ENCODE peak calls at places on chromosomes 13 and 19, in six cellular contexts. M is neural progenitor cell, R is colonic mucosa, L is tibial nerve, H is GM23248, W is brain microvascular endothelial cell. J is an unnamed sample. For H3K36me3, the result is how much of the 10 kb centered on the place peaks cover.

GRCh38 chr19:20422616-20423205 is 142.9 kb downstream of the ZNF737 start:
- DNase-seq in M (peak), R (no peak), L (no peak), H (peak), W (no peak), J (no peak)

GRCh38 chr19:51807111-51807701 is 12.2 kb downstream of the FPR3 start:
- DNase-seq in L (no peak), W (peak), M (no peak), H (peak), R (no peak), J (no peak)

GRCh38 chr13:83153833-83154232 is 728.4 kb downstream of the SLITRK1 start:
- DNase-seq in M (no peak), R (no peak), L (no peak), H (no peak), W (no peak), J (no peak)

GRCh38 chr13:35475131-35475959 is 1.1 kb downstream of the MAB21L1 start:
- DNase-seq in M (peak), H (peak), L (peak), R (peak), W (peak), J (peak)

GRCh38 chr19:15456871-15457700 is 7.3 kb downstream of the RASAL3 start:
- DNase-seq in L (no peak), W (no peak), M (peak), R (peak), H (peak), J (no peak)

GRCh38 chr19:33815410-33816340 is 19.0 kb downstream of the KCTD15 start:
- DNase-seq in L (no peak), H (peak), R (no peak), W (peak), M (no peak), J (no peak)

GRCh38 chr13:59494560-59494970 is 669.2 kb downstream of the DIAPH3 start:
- DNase-seq in H (peak), R (no peak), L (no peak), W (peak), M (no peak), J (no peak)

GRCh38 chr13:30038884-30039283 is 188.5 kb upstream of the UBL3 start:
- DNase-seq in H (peak), W (no peak), R (no peak), L (no peak), M (peak), J (peak)

GRCh38 chr13:95296326-95296939 is 4.8 kb downstream of the ABCC4 start:
- DNase-seq in R (peak), M (peak), W (no peak), L (no peak), H (peak), J (no peak)

GRCh38 chr19:43634877-43635560 is 4.6 kb downstream of the CADM4 start:
- DNase-seq in M (peak), W (peak), L (no peak), H (peak), R (no peak), J (no peak)

GRCh38 chr13:112781881-112782361 is 92.1 kb downstream of the ATP11A start:
- DNase-seq in W (no peak), H (peak), L (no peak), R (no peak), M (no peak), J (peak)

GRCh38 chr13:50916701-50917184 is 7.2 kb downstream of the RNASEH2B start:
- DNase-seq in H (no peak), R (peak), L (no peak), M (no peak), W (no peak), J (no peak)

GRCh38 chr13:73922728-73923393 is 211.3 kb downstream of the KLF12 start:
- DNase-seq in H (peak), R (no peak), W (peak), M (no peak), L (no peak), J (no peak)

GRCh38 chr19:19096641-19097627 is 33.1 kb downstream of the SLC25A42 start:
- DNase-seq in W (no peak), R (peak), M (no peak), L (no peak), H (no peak), J (no peak)

GRCh38 chr19:9869008-9869617 is 34.0 kb downstream of the PIN1 start:
- DNase-seq in W (no peak), L (no peak), R (no peak), M (no peak), H (no peak), J (no peak)

GRCh38 chr19:4649392-4650094 is 10.2 kb downstream of the TNFAIP8L1 start:
- DNase-seq in W (no peak), M (no peak), H (no peak), R (no peak), L (no peak), J (no peak)

GRCh38 chr13:47680752-47681151 is 320.3 kb downstream of the SUCLA2 start:
- DNase-seq in M (no peak), R (no peak), W (no peak), H (peak), L (no peak), J (peak)

GRCh38 chr13:35923347-35923746 is 207.8 kb downstream of the DCLK1 start:
- DNase-seq in H (peak), W (peak), M (no peak), R (no peak), L (no peak), J (peak)

GRCh38 chr13:110575322-110576069 is 14.0 kb upstream of the RAB20 start:
- DNase-seq in H (peak), R (no peak), L (no peak), W (peak), M (peak), J (peak)

GRCh38 chr19:17602872-17603552 is 47.6 kb downstream of the COLGALT1 start:
- DNase-seq in W (no peak), L (no peak), H (no peak), M (no peak), R (no peak), J (no peak)

GRCh38 chr13:94701313-94702180 is 10.8 kb downstream of the SOX21 start:
- DNase-seq in L (no peak), W (no peak), H (no peak), R (no peak), M (no peak), J (no peak)

GRCh38 chr13:102690883-102691282 is 4.0 kb downstream of the METTL21C start:
- DNase-seq in M (no peak), W (no peak), L (no peak), R (no peak), H (no peak), J (no peak)

GRCh38 chr13:46535822-46536221 is 17.1 kb upstream of the LRCH1 start:
- DNase-seq in L (no peak), H (peak), W (no peak), M (no peak), R (no peak), J (no peak)

GRCh38 chr19:52200044-52200443 is 10.2 kb downstream of the PPP2R1A start:
- DNase-seq in M (no peak), W (peak), H (peak), L (no peak), R (no peak), J (no peak)

GRCh38 chr19:35220315-35220921 is 8.1 kb downstream of the FAM187B start:
- DNase-seq in M (no peak), W (no peak), R (no peak), L (no peak), H (no peak), J (no peak)

GRCh38 chr19:49676690-49677231 is 310 bp upstream of the PRMT1 start:
- DNase-seq in R (peak), M (peak), W (peak), L (peak), H (peak), J (peak)

GRCh38 chr13:48859168-48860105 is 116.3 kb upstream of the FNDC3A start:
- DNase-seq in H (no peak), L (no peak), W (no peak), M (no peak), R (peak), J (no peak)

GRCh38 chr13:30376426-30377311 is 45.6 kb upstream of the UBE2L5 start:
- DNase-seq in H (no peak), W (no peak), M (no peak), R (peak), L (no peak), J (no peak)

GRCh38 chr13:58048670-58049069 is 417.1 kb downstream of the PCDH17 start:
- DNase-seq in M (no peak), L (no peak), R (no peak), W (no peak), H (no peak), J (no peak)

GRCh38 chr13:64078025-64078424 is 2662.4 kb upstream of the PCDH20 start:
- DNase-seq in L (no peak), R (no peak), W (no peak), H (no peak), M (no peak), J (no peak)

GRCh38 chr13:27005556-27005955 is 166.1 kb downstream of the USP12 start:
- DNase-seq in W (no peak), L (no peak), H (no peak), M (peak), R (no peak), J (no peak)

GRCh38 chr19:45103200-45103624 is 10.2 kb downstream of the PPP1R37 start:
- DNase-seq in R (no peak), L (no peak), W (no peak), M (no peak), H (no peak), J (no peak)

GRCh38 chr13:90003566-90003965 is 1343.9 kb upstream of the MIR17HG start:
- DNase-seq in R (no peak), W (no peak), M (no peak), L (no peak), H (no peak), J (no peak)

GRCh38 chr19:43960411-43960810 is 9.4 kb downstream of the ZNF221 start:
- DNase-seq in W (no peak), L (no peak), M (no peak), H (no peak), R (no peak), J (no peak)

GRCh38 chr13:108342369-108343289 is 73.1 kb downstream of the TNFSF13B start:
- DNase-seq in M (peak), L (no peak), W (peak), R (no peak), H (peak), J (peak)

GRCh38 chr13:68749801-68750200 is 1357.8 kb upstream of the ATXN8OS start:
- DNase-seq in M (no peak), L (no peak), R (no peak), H (no peak), W (no peak), J (no peak)

GRCh38 chr13:44352671-44353070 is 21.0 kb upstream of the SERP2 start:
- DNase-seq in L (no peak), R (no peak), M (no peak), W (no peak), H (peak), J (peak)

GRCh38 chr13:51619614-51620013 is 35.4 kb downstream of the WDFY2 start:
- DNase-seq in H (peak), L (no peak), R (no peak), W (peak), M (no peak), J (peak)

GRCh38 chr19:4063369-4064072 is 3.2 kb downstream of the ZBTB7A start:
- DNase-seq in M (peak), R (peak), L (no peak), W (no peak), H (peak), J (no peak)

GRCh38 chr13:74287672-74288169 is 153.5 kb upstream of the KLF12 start:
- DNase-seq in H (peak), M (peak), R (peak), W (peak), L (peak), J (peak)

GRCh38 chr19:8455018-8455417 is 10.2 kb downstream of the HNRNPM start:
- DNase-seq in R (no peak), W (no peak), L (no peak), M (no peak), H (no peak), J (no peak)
- H3K36me3 ChIP-seq in R (under half), W (under half), L (under half), M (under half), H (under half), J (half or more)

DNA sequence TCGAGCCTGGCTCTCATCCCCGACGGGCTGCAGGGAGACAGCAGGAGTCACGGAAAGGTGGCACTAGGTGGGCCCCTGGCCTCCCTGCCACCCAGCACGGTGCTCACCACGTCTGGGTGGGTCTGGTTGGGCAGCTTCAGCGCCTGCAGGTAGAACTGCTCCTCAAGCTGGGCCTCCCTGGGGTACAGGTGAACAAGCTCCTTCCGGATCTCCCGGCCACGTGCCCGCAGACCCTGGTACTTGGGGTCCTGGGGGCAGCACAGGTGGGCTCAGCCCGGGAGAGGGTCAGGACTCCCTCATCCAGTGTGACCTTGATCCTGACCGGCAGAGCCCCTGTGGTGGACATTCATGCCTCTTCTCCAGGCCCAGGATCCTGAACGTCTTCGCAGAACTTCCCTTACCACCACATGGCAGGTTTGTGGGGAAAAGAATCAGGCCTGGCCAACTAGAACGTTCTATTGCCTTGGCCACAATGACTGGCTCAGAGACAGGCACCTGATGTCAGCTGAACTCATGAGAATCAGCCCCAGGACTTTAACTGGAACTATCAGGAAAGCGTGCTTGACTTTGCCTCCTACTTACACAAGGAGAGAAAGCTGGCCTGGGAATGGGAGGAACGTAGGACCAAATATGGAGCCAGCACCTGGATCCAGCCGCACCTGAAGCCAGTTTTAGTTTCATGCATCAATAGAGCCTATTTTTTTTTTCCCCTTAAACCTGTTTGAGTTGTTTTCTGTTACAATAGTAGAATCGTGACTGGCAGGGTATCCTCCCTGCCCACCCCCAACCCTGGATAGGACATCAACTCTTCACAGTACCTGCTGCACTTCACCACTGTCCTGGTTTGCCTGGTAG is 8.9 kb downstream of the SARS2 start:
- DNase-seq in W (no peak), M (no peak), R (no peak), L (no peak), H (no peak), J (no peak)
- H3K36me3 ChIP-seq in W (under half), M (under half), R (under half), L (under half), H (under half), J (under half)

DNA sequence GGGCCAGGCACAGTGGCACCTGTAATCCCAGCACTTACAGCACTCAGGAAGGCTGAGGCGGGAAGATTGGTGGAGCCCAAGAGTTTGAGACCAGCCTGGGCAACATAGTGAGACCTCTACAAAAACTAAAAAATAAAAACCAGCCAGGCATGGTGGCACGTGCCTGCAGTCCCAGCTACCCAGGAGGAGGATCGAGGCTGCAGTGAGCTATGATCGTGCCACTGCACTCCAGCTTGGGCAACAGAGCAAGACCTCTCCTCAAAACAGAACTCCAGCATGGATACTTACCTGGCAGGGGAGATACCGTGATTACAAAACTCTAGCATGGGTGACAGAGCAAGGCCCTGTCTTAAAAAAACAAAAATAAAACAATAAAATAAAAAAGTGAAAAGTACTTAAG is 95.3 kb downstream of the GJA3 start:
- DNase-seq in R (no peak), W (no peak), L (no peak), M (no peak), H (no peak), J (no peak)
- H3K36me3 ChIP-seq in R (under half), W (under half), L (under half), M (half or more), H (half or more), J (under half)

GRCh38 chr19:38731654-38732301 is 12.5 kb downstream of the CAPN12 start:
- DNase-seq in H (no peak), L (no peak), W (no peak), R (peak), M (no peak), J (no peak)

GRCh38 chr19:38728752-38729541 is 15.3 kb downstream of the CAPN12 start:
- DNase-seq in H (no peak), M (no peak), W (no peak), R (no peak), L (no peak), J (no peak)

GRCh38 chr19:38730470-38730730 is 13.9 kb downstream of the CAPN12 start:
- DNase-seq in H (no peak), W (no peak), L (no peak), M (no peak), R (no peak), J (no peak)

GRCh38 chr19:38729653-38730469 is 14.4 kb downstream of the CAPN12 start:
- DNase-seq in H (peak), W (peak), R (peak), M (peak), L (no peak), J (peak)

GRCh38 chr19:38730731-38731589 is 13.3 kb downstream of the CAPN12 start:
- DNase-seq in L (no peak), M (no peak), R (peak), H (no peak), W (no peak), J (no peak)
- H3K36me3 ChIP-seq in L (under half), M (under half), R (under half), H (under half), W (half or more), J (half or more)

J was measured in SJSA1.